ENCODE peak calls at places on chromosomes 16 and 17, in ten cellular contexts. One of them, this sample, is unnamed.

GRCh38 chr17:79890706-79891105 is 51.5 kb upstream of the CBX4 start:
- DNase-seq in HEK293T: no peak
- DNase-seq in heart right ventricle: no peak
- DNase-seq in NCI-H774: no peak
- DNase-seq in NCI-H748 treated with DMSO at 0.1 percent for 48 hours: no peak
- DNase-seq in HuH-7.5: no peak
- DNase-seq in cardiac fibroblast: no peak
- DNase-seq in G401: no peak
- DNase-seq in RWPE1: no peak
- DNase-seq in head of caudate nucleus: no peak
- DNase-seq in this sample: no peak

GRCh38 chr16:75924397-75924796 is 198.1 kb upstream of the CPHXL start:
- DNase-seq in head of caudate nucleus: no peak
- DNase-seq in cardiac fibroblast: no peak
- DNase-seq in RWPE1: no peak
- DNase-seq in HuH-7.5: no peak
- DNase-seq in G401: no peak
- DNase-seq in NCI-H748 treated with DMSO at 0.1 percent for 48 hours: no peak
- DNase-seq in heart right ventricle: no peak
- DNase-seq in NCI-H774: no peak
- DNase-seq in HEK293T: no peak
- DNase-seq in this sample: no peak

GRCh38 chr17:68035131-68035522 is 408 bp upstream of the KPNA2 start:
- DNase-seq in heart right ventricle: peak; percentile 94
- DNase-seq in cardiac fibroblast: no peak
- DNase-seq in HuH-7.5: peak; percentile 80
- DNase-seq in NCI-H748 treated with DMSO at 0.1 percent for 48 hours: peak; percentile 95
- DNase-seq in head of caudate nucleus: peak; percentile 94
- DNase-seq in NCI-H774: peak; percentile 100
- DNase-seq in G401: no peak
- DNase-seq in HEK293T: peak; percentile 93
- DNase-seq in RWPE1: no peak
- DNase-seq in this sample: peak; percentile 89

GRCh38 chr16:17776888-17777287 is 306.1 kb upstream of the XYLT1 start:
- DNase-seq in heart right ventricle: no peak
- DNase-seq in G401: peak; percentile 2
- DNase-seq in HuH-7.5: no peak
- DNase-seq in RWPE1: no peak
- DNase-seq in HEK293T: no peak
- DNase-seq in NCI-H748 treated with DMSO at 0.1 percent for 48 hours: no peak
- DNase-seq in head of caudate nucleus: no peak
- DNase-seq in NCI-H774: no peak
- DNase-seq in cardiac fibroblast: no peak
- DNase-seq in this sample: no peak

GRCh38 chr17:60601443-60602384 is 1.7 kb downstream of the PPM1D start:
- DNase-seq in G401: peak; percentile 90
- DNase-seq in head of caudate nucleus: peak; percentile 41
- DNase-seq in RWPE1: peak; percentile 76
- DNase-seq in NCI-H774: peak; percentile 72
- DNase-seq in cardiac fibroblast: peak; percentile 89
- DNase-seq in heart right ventricle: no peak
- DNase-seq in HuH-7.5: peak; percentile 91
- DNase-seq in HEK293T: peak; percentile 71
- DNase-seq in NCI-H748 treated with DMSO at 0.1 percent for 48 hours: peak; percentile 83
- DNase-seq in this sample: peak; percentile 62

GRCh38 chr16:3140603-3141427 is 6.0 kb downstream of the ZNF213 start:
- DNase-seq in heart right ventricle: no peak
- DNase-seq in G401: no peak
- DNase-seq in HEK293T: no peak
- DNase-seq in head of caudate nucleus: no peak
- DNase-seq in HuH-7.5: no peak
- DNase-seq in NCI-H774: no peak
- DNase-seq in NCI-H748 treated with DMSO at 0.1 percent for 48 hours: no peak
- DNase-seq in cardiac fibroblast: no peak
- DNase-seq in RWPE1: no peak
- DNase-seq in this sample: no peak

GRCh38 chr16:68885321-68885720 is 42.0 kb downstream of the TANGO6 start:
- DNase-seq in HEK293T: no peak
- DNase-seq in head of caudate nucleus: no peak
- DNase-seq in heart right ventricle: no peak
- DNase-seq in cardiac fibroblast: no peak
- DNase-seq in NCI-H774: no peak
- DNase-seq in G401: no peak
- DNase-seq in NCI-H748 treated with DMSO at 0.1 percent for 48 hours: peak; percentile 81
- DNase-seq in HuH-7.5: no peak
- DNase-seq in RWPE1: no peak
- DNase-seq in this sample: no peak

GRCh38 chr17:68172461-68172954 is 75.3 kb upstream of the AMZ2 start:
- DNase-seq in NCI-H774: peak; percentile 78
- DNase-seq in NCI-H748 treated with DMSO at 0.1 percent for 48 hours: peak; percentile 46
- DNase-seq in HEK293T: peak; percentile 48
- DNase-seq in heart right ventricle: peak; percentile 63
- DNase-seq in G401: peak; percentile 82
- DNase-seq in RWPE1: peak; percentile 19
- DNase-seq in head of caudate nucleus: peak; percentile 76
- DNase-seq in cardiac fibroblast: peak; percentile 72
- DNase-seq in HuH-7.5: peak; percentile 33
- DNase-seq in this sample: peak; percentile 74

GRCh38 chr16:11379420-11379819 is 34.2 kb downstream of the RMI2 start:
- DNase-seq in NCI-H748 treated with DMSO at 0.1 percent for 48 hours: no peak
- DNase-seq in RWPE1: no peak
- DNase-seq in NCI-H774: no peak
- DNase-seq in HEK293T: no peak
- DNase-seq in heart right ventricle: no peak
- DNase-seq in cardiac fibroblast: peak; percentile 71
- DNase-seq in G401: no peak
- DNase-seq in head of caudate nucleus: no peak
- DNase-seq in HuH-7.5: no peak
- DNase-seq in this sample: no peak

GRCh38 chr17:27558842-27559505 is 72.0 kb upstream of the LGALS9 start:
- DNase-seq in head of caudate nucleus: no peak
- DNase-seq in cardiac fibroblast: no peak
- DNase-seq in heart right ventricle: no peak
- DNase-seq in NCI-H748 treated with DMSO at 0.1 percent for 48 hours: no peak
- DNase-seq in HuH-7.5: peak; percentile 68
- DNase-seq in HEK293T: no peak
- DNase-seq in G401: no peak
- DNase-seq in NCI-H774: no peak
- DNase-seq in RWPE1: no peak
- DNase-seq in this sample: no peak